ENCODE peak calls at places on chromosomes 3 and 15, in ten cellular contexts. One of them, this sample, is unnamed.
A peak's percentile ranks its signal among the peaks of the same experiment; 100 is the strongest.

GRCh38 chr15:44028349-44028748 is 166.7 kb downstream of the FRMD5 start:
- DNase-seq in fibroblast of lung: peak; percentile 60
- DNase-seq in ovary: no peak
- DNase-seq in left ventricle myocardium inferior: no peak
- DNase-seq in AG04449: no peak
- DNase-seq in endothelial cell: no peak
- DNase-seq in foreskin fibroblast: no peak
- DNase-seq in MCF 10A: no peak
- DNase-seq in neural crest cell: no peak
- DNase-seq in psoas muscle: no peak
- DNase-seq in this sample: peak; percentile 25

GRCh38 chr3:143413372-143413771 is 293.8 kb downstream of the CHST2 start:
- DNase-seq in psoas muscle: no peak
- DNase-seq in AG04449: no peak
- DNase-seq in neural crest cell: no peak
- DNase-seq in left ventricle myocardium inferior: no peak
- DNase-seq in endothelial cell: no peak
- DNase-seq in foreskin fibroblast: no peak
- DNase-seq in MCF 10A: no peak
- DNase-seq in ovary: no peak
- DNase-seq in fibroblast of lung: no peak
- DNase-seq in this sample: no peak

GRCh38 chr3:117165611-117166051 is 456.1 kb downstream of the TUSC7 start:
- DNase-seq in fibroblast of lung: peak; percentile 25
- DNase-seq in endothelial cell: no peak
- DNase-seq in AG04449: peak; percentile 42
- DNase-seq in neural crest cell: peak; percentile 3
- DNase-seq in left ventricle myocardium inferior: no peak
- DNase-seq in foreskin fibroblast: peak; percentile 11
- DNase-seq in psoas muscle: no peak
- DNase-seq in ovary: no peak
- DNase-seq in MCF 10A: no peak
- DNase-seq in this sample: no peak

GRCh38 chr15:37053070-37053653 is 47.2 kb downstream of the MEIS2 start:
- DNase-seq in AG04449: no peak
- DNase-seq in left ventricle myocardium inferior: no peak
- DNase-seq in ovary: no peak
- DNase-seq in neural crest cell: no peak
- DNase-seq in foreskin fibroblast: no peak
- DNase-seq in MCF 10A: no peak
- DNase-seq in endothelial cell: no peak
- DNase-seq in fibroblast of lung: peak; percentile 93
- DNase-seq in psoas muscle: no peak
- DNase-seq in this sample: peak; percentile 61

GRCh38 chr15:67019069-67019468 is 46.3 kb upstream of the SMAD3 start:
- DNase-seq in left ventricle myocardium inferior: no peak
- DNase-seq in endothelial cell: no peak
- DNase-seq in neural crest cell: no peak
- DNase-seq in psoas muscle: no peak
- DNase-seq in fibroblast of lung: no peak
- DNase-seq in foreskin fibroblast: no peak
- DNase-seq in MCF 10A: no peak
- DNase-seq in AG04449: no peak
- DNase-seq in ovary: no peak
- DNase-seq in this sample: no peak

GRCh38 chr3:184321666-184322065 is 7.3 kb downstream of the EIF4G1 start:
- DNase-seq in MCF 10A: no peak
- DNase-seq in left ventricle myocardium inferior: no peak
- DNase-seq in AG04449: no peak
- DNase-seq in foreskin fibroblast: no peak
- DNase-seq in ovary: no peak
- DNase-seq in neural crest cell: no peak
- DNase-seq in fibroblast of lung: no peak
- DNase-seq in endothelial cell: no peak
- DNase-seq in psoas muscle: no peak
- DNase-seq in this sample: no peak

GRCh38 chr3:142595581-142595950 is 627 bp upstream of the PLS1 start:
- DNase-seq in neural crest cell: no peak
- DNase-seq in psoas muscle: no peak
- DNase-seq in AG04449: no peak
- DNase-seq in foreskin fibroblast: peak; percentile 67
- DNase-seq in ovary: no peak
- DNase-seq in left ventricle myocardium inferior: no peak
- DNase-seq in MCF 10A: peak; percentile 40
- DNase-seq in fibroblast of lung: peak; percentile 95
- DNase-seq in endothelial cell: no peak
- DNase-seq in this sample: peak; percentile 79

GRCh38 chr3:60101628-60102027 is 1051.8 kb upstream of the CFAP20DC start:
- DNase-seq in AG04449: no peak
- DNase-seq in endothelial cell: no peak
- DNase-seq in fibroblast of lung: peak; percentile 44
- DNase-seq in foreskin fibroblast: no peak
- DNase-seq in MCF 10A: peak; percentile 4
- DNase-seq in neural crest cell: no peak
- DNase-seq in psoas muscle: no peak
- DNase-seq in left ventricle myocardium inferior: peak; percentile 34
- DNase-seq in ovary: no peak
- DNase-seq in this sample: peak; percentile 22

GRCh38 chr3:136070334-136070733 is 104.8 kb downstream of the PPP2R3A start:
- DNase-seq in ovary: no peak
- DNase-seq in fibroblast of lung: peak; percentile 90
- DNase-seq in left ventricle myocardium inferior: no peak
- DNase-seq in psoas muscle: no peak
- DNase-seq in endothelial cell: no peak
- DNase-seq in AG04449: peak; percentile 50
- DNase-seq in foreskin fibroblast: peak; percentile 87
- DNase-seq in neural crest cell: no peak
- DNase-seq in MCF 10A: peak; percentile 48
- DNase-seq in this sample: peak; percentile 69

GRCh38 chr3:136075816-136076215 is 110.3 kb downstream of the PPP2R3A start:
- DNase-seq in MCF 10A: no peak
- DNase-seq in ovary: no peak
- DNase-seq in psoas muscle: no peak
- DNase-seq in fibroblast of lung: peak; percentile 50
- DNase-seq in left ventricle myocardium inferior: no peak
- DNase-seq in foreskin fibroblast: peak; percentile 26
- DNase-seq in AG04449: no peak
- DNase-seq in endothelial cell: no peak
- DNase-seq in neural crest cell: no peak
- DNase-seq in this sample: peak; percentile 52

GRCh38 chr3:136074546-136074945 is 109.0 kb downstream of the PPP2R3A start:
- DNase-seq in left ventricle myocardium inferior: no peak
- DNase-seq in fibroblast of lung: peak; percentile 62
- DNase-seq in AG04449: no peak
- DNase-seq in foreskin fibroblast: peak; percentile 38
- DNase-seq in psoas muscle: no peak
- DNase-seq in MCF 10A: no peak
- DNase-seq in ovary: no peak
- DNase-seq in endothelial cell: no peak
- DNase-seq in neural crest cell: no peak
- DNase-seq in this sample: peak; percentile 17

GRCh38 chr3:136070953-136071949 is 105.7 kb downstream of the PPP2R3A start:
- DNase-seq in psoas muscle: peak; percentile 55
- DNase-seq in foreskin fibroblast: peak; percentile 44
- DNase-seq in left ventricle myocardium inferior: peak; percentile 22
- DNase-seq in fibroblast of lung: peak; percentile 59
- DNase-seq in MCF 10A: peak; percentile 11
- DNase-seq in ovary: no peak
- DNase-seq in AG04449: no peak
- DNase-seq in neural crest cell: no peak
- DNase-seq in endothelial cell: peak; percentile 7
- DNase-seq in this sample: peak; percentile 87

DNA sequence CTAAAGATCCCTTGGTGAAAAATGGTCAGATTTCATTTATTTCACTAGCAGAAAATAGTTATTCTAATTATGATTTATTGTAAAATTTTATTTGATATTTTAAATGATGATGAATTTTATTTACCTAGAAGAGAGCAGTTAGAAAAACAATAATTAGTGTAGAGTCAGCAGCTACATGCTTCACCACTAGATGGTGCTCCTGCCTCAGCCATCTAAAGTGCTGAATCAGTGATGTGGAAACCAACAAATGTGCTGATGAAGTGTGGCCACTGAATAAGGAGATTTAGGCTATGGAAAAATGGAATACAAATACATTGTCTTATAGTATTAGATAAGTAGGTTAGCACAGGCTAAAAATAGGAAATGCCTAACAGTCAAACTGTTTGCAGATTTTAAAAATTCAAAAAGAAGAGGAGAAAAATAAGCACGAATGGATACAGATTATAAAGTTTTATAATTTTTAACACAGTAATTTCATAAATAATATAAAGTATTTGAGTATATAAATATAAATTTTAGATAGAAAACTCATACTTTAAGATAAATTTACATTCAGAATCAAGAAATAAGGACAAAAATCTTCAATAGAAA is 109.8 kb downstream of the PPP2R3A start:
- DNase-seq in MCF 10A: peak; percentile 86
- DNase-seq in left ventricle myocardium inferior: peak; percentile 53
- DNase-seq in fibroblast of lung: peak; percentile 63
- DNase-seq in endothelial cell: peak; percentile 70
- DNase-seq in AG04449: no peak
- DNase-seq in neural crest cell: peak; percentile 74
- DNase-seq in ovary: peak; percentile 74
- DNase-seq in foreskin fibroblast: peak; percentile 62
- DNase-seq in psoas muscle: peak; percentile 69
- DNase-seq in this sample: peak; percentile 91
- TF ChIP-seq CTCF in MCF 10A: peak; percentile 86
- TF ChIP-seq CTCF in left ventricle myocardium inferior: peak; percentile 92
- TF ChIP-seq CTCF in fibroblast of lung: peak; percentile 93
- TF ChIP-seq CTCF in endothelial cell: peak; percentile 94
- TF ChIP-seq CTCF in AG04449: peak; percentile 74
- TF ChIP-seq CTCF in neural crest cell: peak; percentile 99
- TF ChIP-seq CTCF in ovary: peak; percentile 69
- TF ChIP-seq CTCF in foreskin fibroblast: peak; percentile 92
- TF ChIP-seq CTCF in psoas muscle: peak; percentile 95
- TF ChIP-seq CTCF in this sample: peak; percentile 93

GRCh38 chr15:75578206-75578947 is 738 bp downstream of the PTPN9 start:
- DNase-seq in psoas muscle: peak; percentile 57
- DNase-seq in foreskin fibroblast: no peak
- DNase-seq in MCF 10A: peak; percentile 18
- DNase-seq in endothelial cell: peak; percentile 41
- DNase-seq in left ventricle myocardium inferior: peak; percentile 27
- DNase-seq in AG04449: no peak
- DNase-seq in neural crest cell: peak; percentile 22
- DNase-seq in ovary: peak; percentile 56
- DNase-seq in fibroblast of lung: peak; percentile 34
- DNase-seq in this sample: no peak

GRCh38 chr15:75577401-75578205 is 1.5 kb downstream of the PTPN9 start:
- DNase-seq in neural crest cell: no peak
- DNase-seq in AG04449: no peak
- DNase-seq in MCF 10A: peak; percentile 42
- DNase-seq in foreskin fibroblast: no peak
- DNase-seq in fibroblast of lung: peak; percentile 26
- DNase-seq in ovary: no peak
- DNase-seq in left ventricle myocardium inferior: no peak
- DNase-seq in psoas muscle: no peak
- DNase-seq in endothelial cell: no peak
- DNase-seq in this sample: peak; percentile 49

GRCh38 chr15:75583689-75584088 is 4.6 kb upstream of the PTPN9 start:
- DNase-seq in neural crest cell: no peak
- DNase-seq in psoas muscle: no peak
- DNase-seq in AG04449: no peak
- DNase-seq in fibroblast of lung: no peak
- DNase-seq in foreskin fibroblast: no peak
- DNase-seq in ovary: peak; percentile 51
- DNase-seq in MCF 10A: no peak
- DNase-seq in endothelial cell: no peak
- DNase-seq in left ventricle myocardium inferior: peak; percentile 29
- DNase-seq in this sample: no peak

GRCh38 chr15:75584121-75584520 is 5.0 kb upstream of the PTPN9 start:
- DNase-seq in left ventricle myocardium inferior: no peak
- DNase-seq in neural crest cell: no peak
- DNase-seq in fibroblast of lung: peak; percentile 44
- DNase-seq in foreskin fibroblast: no peak
- DNase-seq in ovary: peak; percentile 47
- DNase-seq in psoas muscle: no peak
- DNase-seq in MCF 10A: no peak
- DNase-seq in AG04449: no peak
- DNase-seq in endothelial cell: no peak
- DNase-seq in this sample: peak; percentile 38

GRCh38 chr15:75578948-75579908 is at the start of gene PTPN9:
- DNase-seq in AG04449: no peak
- DNase-seq in foreskin fibroblast: peak; percentile 79
- DNase-seq in fibroblast of lung: peak; percentile 81
- DNase-seq in MCF 10A: peak; percentile 74
- DNase-seq in left ventricle myocardium inferior: peak; percentile 84
- DNase-seq in ovary: peak; percentile 84
- DNase-seq in endothelial cell: peak; percentile 82
- DNase-seq in psoas muscle: peak; percentile 90
- DNase-seq in neural crest cell: peak; percentile 78
- DNase-seq in this sample: peak; percentile 75
- TF ChIP-seq CTCF in AG04449: peak; percentile 71
- TF ChIP-seq CTCF in foreskin fibroblast: peak; percentile 38
- TF ChIP-seq CTCF in fibroblast of lung: peak; percentile 33
- TF ChIP-seq CTCF in MCF 10A: peak; percentile 54
- TF ChIP-seq CTCF in left ventricle myocardium inferior: peak; percentile 63
- TF ChIP-seq CTCF in ovary: no peak
- TF ChIP-seq CTCF in endothelial cell: no peak
- TF ChIP-seq CTCF in psoas muscle: peak; percentile 41
- TF ChIP-seq CTCF in neural crest cell: peak; percentile 61
- TF ChIP-seq CTCF in this sample: peak; percentile 25

GRCh38 chr3:53813229-53813628 is 33.0 kb downstream of the CHDH start:
- DNase-seq in ovary: no peak
- DNase-seq in endothelial cell: no peak
- DNase-seq in foreskin fibroblast: no peak
- DNase-seq in AG04449: no peak
- DNase-seq in neural crest cell: no peak
- DNase-seq in psoas muscle: no peak
- DNase-seq in fibroblast of lung: no peak
- DNase-seq in MCF 10A: no peak
- DNase-seq in left ventricle myocardium inferior: no peak
- DNase-seq in this sample: no peak

GRCh38 chr3:53809764-53810400 is 36.3 kb downstream of the CHDH start:
- DNase-seq in ovary: no peak
- DNase-seq in MCF 10A: no peak
- DNase-seq in endothelial cell: no peak
- DNase-seq in AG04449: no peak
- DNase-seq in neural crest cell: no peak
- DNase-seq in fibroblast of lung: no peak
- DNase-seq in psoas muscle: no peak
- DNase-seq in foreskin fibroblast: no peak
- DNase-seq in left ventricle myocardium inferior: no peak
- DNase-seq in this sample: no peak

GRCh38 chr3:53811143-53811915 is 34.9 kb downstream of the CHDH start:
- DNase-seq in endothelial cell: no peak
- DNase-seq in neural crest cell: no peak
- DNase-seq in psoas muscle: no peak
- DNase-seq in AG04449: no peak
- DNase-seq in MCF 10A: no peak
- DNase-seq in foreskin fibroblast: no peak
- DNase-seq in ovary: no peak
- DNase-seq in left ventricle myocardium inferior: no peak
- DNase-seq in fibroblast of lung: no peak
- DNase-seq in this sample: no peak

GRCh38 chr3:53813876-53814275 is 32.3 kb downstream of the CHDH start:
- DNase-seq in neural crest cell: no peak
- DNase-seq in left ventricle myocardium inferior: no peak
- DNase-seq in AG04449: no peak
- DNase-seq in foreskin fibroblast: no peak
- DNase-seq in ovary: no peak
- DNase-seq in fibroblast of lung: no peak
- DNase-seq in psoas muscle: no peak
- DNase-seq in MCF 10A: no peak
- DNase-seq in endothelial cell: no peak
- DNase-seq in this sample: no peak

GRCh38 chr3:53812434-53812833 is 33.8 kb downstream of the CHDH start:
- DNase-seq in MCF 10A: no peak
- DNase-seq in fibroblast of lung: no peak
- DNase-seq in endothelial cell: no peak
- DNase-seq in AG04449: no peak
- DNase-seq in ovary: no peak
- DNase-seq in neural crest cell: no peak
- DNase-seq in foreskin fibroblast: no peak
- DNase-seq in psoas muscle: no peak
- DNase-seq in left ventricle myocardium inferior: no peak
- DNase-seq in this sample: no peak
- TF ChIP-seq CTCF in MCF 10A: no peak
- TF ChIP-seq CTCF in fibroblast of lung: no peak
- TF ChIP-seq CTCF in endothelial cell: no peak
- TF ChIP-seq CTCF in AG04449: no peak
- TF ChIP-seq CTCF in ovary: no peak
- TF ChIP-seq CTCF in neural crest cell: no peak
- TF ChIP-seq CTCF in foreskin fibroblast: no peak
- TF ChIP-seq CTCF in psoas muscle: no peak
- TF ChIP-seq CTCF in left ventricle myocardium inferior: no peak
- TF ChIP-seq CTCF in this sample: no peak

DNA sequence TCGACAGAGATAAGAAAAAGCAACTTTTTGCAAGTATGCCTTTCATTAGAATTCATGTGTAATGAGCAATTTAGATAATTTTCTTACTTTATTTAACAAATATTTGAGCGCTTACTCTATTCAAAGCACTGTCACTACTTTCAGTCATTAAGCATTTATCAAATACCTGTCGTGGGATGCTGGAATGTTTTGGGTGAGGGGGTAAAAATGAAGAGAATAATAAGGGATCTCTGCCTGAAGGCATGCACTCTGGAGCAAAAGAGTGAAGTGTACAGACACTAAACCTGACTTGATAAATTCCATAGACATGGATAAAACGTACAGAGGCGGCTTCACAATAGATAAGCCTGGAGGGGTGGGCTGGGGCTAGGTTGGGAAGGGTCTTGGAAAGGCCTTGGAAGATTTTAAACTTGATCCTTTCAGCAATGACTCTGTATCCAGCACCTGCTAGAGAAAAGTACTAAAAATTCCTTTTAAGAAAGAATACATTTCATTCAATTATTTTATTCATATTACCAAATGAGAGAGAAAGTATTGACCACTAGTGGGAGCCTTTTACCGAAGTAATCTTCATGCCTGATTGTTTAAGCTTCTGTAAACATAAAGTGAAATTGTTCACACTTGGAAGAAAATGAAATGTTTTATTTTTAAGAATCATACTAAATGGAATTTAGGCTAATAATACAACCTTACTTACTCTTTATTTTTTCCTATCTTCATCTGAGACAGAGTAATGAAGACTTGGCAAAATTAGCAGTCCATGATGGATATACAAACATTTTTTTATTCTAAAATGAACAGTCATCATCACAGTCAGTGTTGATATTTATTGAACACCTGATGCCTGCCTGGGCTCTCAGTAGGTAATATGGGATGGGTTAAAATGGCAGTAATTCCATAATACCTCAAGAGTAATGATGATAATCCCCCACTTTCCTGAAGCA is 113.2 kb downstream of the PPP2R3A start:
- DNase-seq in MCF 10A: peak; percentile 40
- DNase-seq in psoas muscle: no peak
- DNase-seq in AG04449: no peak
- DNase-seq in neural crest cell: no peak
- DNase-seq in foreskin fibroblast: no peak
- DNase-seq in ovary: no peak
- DNase-seq in fibroblast of lung: no peak
- DNase-seq in endothelial cell: no peak
- DNase-seq in left ventricle myocardium inferior: no peak
- DNase-seq in this sample: peak; percentile 60
- TF ChIP-seq CTCF in MCF 10A: peak; percentile 37
- TF ChIP-seq CTCF in psoas muscle: peak; percentile 65
- TF ChIP-seq CTCF in AG04449: peak; percentile 36
- TF ChIP-seq CTCF in neural crest cell: peak; percentile 71
- TF ChIP-seq CTCF in foreskin fibroblast: peak; percentile 44
- TF ChIP-seq CTCF in ovary: no peak
- TF ChIP-seq CTCF in fibroblast of lung: peak; percentile 24
- TF ChIP-seq CTCF in endothelial cell: peak; percentile 46
- TF ChIP-seq CTCF in left ventricle myocardium inferior: peak; percentile 66
- TF ChIP-seq CTCF in this sample: peak; percentile 75